ENCODE peak calls at places on chromosomes 7 and 10, in six cellular contexts. E is GM13976, V is lower leg skin, G is dorsolateral prefrontal cortex, R is glutamatergic neuron, X is B cell. T is an unnamed sample.

GRCh38 chr10:21771219-21771618 is 232.3 kb downstream of the DNAJC1 start:
- DNase-seq in E (no peak), V (no peak), G (no peak), R (no peak), X (no peak), T (no peak)

GRCh38 chr7:120180221-120180620 is 92.8 kb upstream of the KCND2 start:
- DNase-seq in E (no peak), V (no peak), G (no peak), R (no peak), X (no peak), T (no peak)

GRCh38 chr7:72170489-72170888 is 241.6 kb downstream of the CALN1 start:
- DNase-seq in E (no peak), V (peak), G (no peak), R (no peak), X (no peak), T (no peak)

GRCh38 chr7:96321041-96321669 is 743 bp downstream of the SLC25A13 start:
- DNase-seq in E (no peak), V (peak), G (peak), R (peak), X (no peak), T (no peak)

GRCh38 chr10:131805696-131806095 is 95.1 kb upstream of the PPP2R2D start:
- DNase-seq in E (no peak), V (no peak), G (no peak), R (no peak), X (no peak), T (no peak)

GRCh38 chr10:133196936-133197758 is 32.9 kb upstream of the UTF1 start:
- DNase-seq in E (no peak), V (no peak), G (no peak), R (peak), X (no peak), T (no peak)

GRCh38 chr7:157274991-157275427 is 61.8 kb upstream of the DNAJB6 start:
- DNase-seq in E (no peak), V (peak), G (peak), R (no peak), X (no peak), T (no peak)

GRCh38 chr10:67433276-67433675 is 262.7 kb downstream of the CTNNA3 start:
- DNase-seq in E (no peak), V (no peak), G (no peak), R (no peak), X (no peak), T (no peak)

GRCh38 chr10:12333382-12334185 is 15.8 kb upstream of the CAMK1D start:
- DNase-seq in E (peak), V (peak), G (no peak), R (no peak), X (peak), T (peak)

DNA sequence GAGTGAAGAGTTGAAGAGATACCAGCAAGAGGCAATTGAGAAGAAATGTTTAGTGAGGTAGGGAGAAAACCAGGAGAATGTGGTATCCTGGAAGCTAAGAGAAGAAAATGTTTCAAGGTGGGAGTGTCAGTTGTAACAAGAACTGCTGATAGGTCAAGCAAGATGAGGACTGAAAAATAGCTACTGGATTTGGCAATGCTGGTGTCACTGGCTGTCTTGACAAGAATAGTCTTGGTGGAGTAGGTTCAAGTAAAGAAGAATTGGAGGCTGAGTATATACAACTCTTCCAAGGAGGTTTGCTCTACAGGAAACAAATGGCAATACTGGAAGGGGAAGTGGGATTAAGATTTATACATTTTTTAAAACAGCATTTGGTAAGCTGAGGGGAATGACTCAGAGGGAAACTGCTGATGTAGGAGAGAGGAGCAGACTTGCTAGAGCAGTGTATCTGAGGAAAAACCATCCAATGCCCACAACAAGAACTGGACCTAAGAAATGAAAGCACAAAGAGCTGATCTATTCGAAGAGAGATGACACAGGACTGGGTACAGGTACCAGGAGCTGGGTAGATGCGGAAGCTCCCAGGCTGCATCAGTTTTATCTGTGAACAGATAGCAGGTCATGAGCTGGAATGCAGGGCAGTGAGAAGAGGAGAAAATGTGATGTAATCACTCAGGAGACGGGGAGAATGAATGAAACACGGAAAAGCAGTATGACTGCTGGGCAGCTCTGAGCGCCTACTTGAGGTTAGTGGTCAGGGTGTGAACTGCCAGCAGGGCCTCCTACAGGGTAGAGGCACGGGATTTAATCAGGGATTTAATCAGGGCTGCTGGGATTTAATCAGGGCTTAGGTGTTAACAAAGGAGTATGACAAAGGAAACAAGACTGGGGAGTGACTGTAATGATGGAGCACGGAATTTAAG is 34.5 kb downstream of the FAM25A start:
- DNase-seq in E (peak), V (no peak), G (no peak), R (no peak), X (no peak), T (no peak)
- TF ChIP-seq CTCF in E (no peak), V (no peak), G (peak), R (no peak), X (no peak), T (no peak)

DNA sequence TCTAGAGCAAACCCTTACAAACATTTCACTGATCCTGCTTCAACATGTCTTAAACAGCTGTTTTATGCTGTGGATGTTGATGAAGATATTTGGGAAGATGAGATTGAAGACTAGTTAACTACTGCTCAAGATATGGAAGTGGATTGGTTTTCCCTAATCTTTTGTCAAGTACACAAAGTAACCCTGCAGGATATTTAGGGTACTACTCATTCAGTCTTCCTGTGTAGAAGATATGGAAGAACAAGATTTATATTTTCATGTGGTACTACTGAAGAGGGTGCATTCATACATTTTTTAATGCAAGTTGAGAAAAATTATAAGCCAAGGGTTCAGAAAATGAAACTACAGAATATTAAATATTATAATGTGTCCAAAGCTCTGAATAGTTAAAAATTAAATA is 18.3 kb upstream of the TMEM140 start:
- DNase-seq in E (no peak), V (no peak), G (no peak), R (no peak), X (no peak), T (no peak)
- TF ChIP-seq CTCF in E (no peak), V (no peak), G (no peak), R (no peak), X (no peak), T (peak)

DNA sequence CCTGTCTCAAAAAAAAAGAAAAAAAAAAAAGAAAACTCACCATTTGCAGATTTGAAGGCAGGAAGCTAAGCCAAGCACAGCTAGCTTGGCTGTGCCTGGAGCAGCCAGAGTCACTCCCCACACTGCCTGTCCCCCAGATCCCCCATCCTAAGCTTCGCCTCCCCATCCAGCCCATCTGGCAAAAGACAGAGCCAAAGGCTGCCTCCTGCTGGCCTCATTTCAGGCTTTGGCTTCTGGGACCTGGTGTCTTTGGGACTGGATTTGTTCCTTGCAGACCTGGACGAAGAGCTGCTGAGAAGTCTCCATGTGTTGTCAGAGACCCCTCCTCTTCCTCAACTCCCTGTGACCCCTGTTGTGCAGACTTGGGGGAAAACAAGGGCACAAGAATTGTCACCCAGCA is 8.1 kb downstream of the ASL start:
- DNase-seq in E (no peak), V (no peak), G (no peak), R (no peak), X (no peak), T (no peak)
- TF ChIP-seq CTCF in E (no peak), V (no peak), G (no peak), R (no peak), X (no peak), T (no peak)

GRCh38 chr7:51064688-51065087 is 251.9 kb downstream of the COBL start:
- DNase-seq in E (no peak), V (no peak), G (no peak), R (no peak), X (no peak), T (no peak)

GRCh38 chr7:51059493-51059892 is 257.1 kb downstream of the COBL start:
- DNase-seq in E (no peak), V (no peak), G (no peak), R (no peak), X (no peak), T (no peak)

GRCh38 chr7:51058764-51059163 is 257.8 kb downstream of the COBL start:
- DNase-seq in E (no peak), V (no peak), G (no peak), R (no peak), X (no peak), T (no peak)

GRCh38 chr7:51062222-51062987 is 254.2 kb downstream of the COBL start:
- DNase-seq in E (no peak), V (peak), G (no peak), R (no peak), X (no peak), T (no peak)

DNA sequence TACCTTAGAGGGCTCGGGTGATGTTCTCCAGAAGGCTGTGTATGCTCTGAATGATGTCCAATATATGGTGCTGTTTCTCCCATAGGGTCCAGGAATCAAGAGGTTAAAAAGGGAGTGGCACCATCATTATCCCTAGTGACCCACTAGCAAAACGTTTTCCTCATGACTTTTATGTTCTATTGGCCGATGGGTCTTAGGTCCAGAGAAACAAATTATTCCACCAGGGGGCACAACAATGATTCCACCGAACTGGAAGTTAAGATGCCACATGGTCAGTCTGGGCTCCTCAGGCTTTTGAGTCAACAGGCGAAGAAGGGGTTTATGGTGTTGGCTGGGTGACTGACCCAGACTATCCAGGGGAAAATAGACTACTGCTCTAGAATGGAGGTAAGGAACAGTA is 256.1 kb downstream of the COBL start:
- DNase-seq in E (no peak), V (no peak), G (no peak), R (no peak), X (no peak), T (no peak)
- TF ChIP-seq CTCF in E (no peak), V (no peak), G (peak), R (no peak), X (no peak), T (peak)

GRCh38 chr7:151781161-151781845 is 95.6 kb downstream of the PRKAG2 start:
- DNase-seq in E (no peak), V (no peak), G (peak), R (no peak), X (no peak), T (no peak)

GRCh38 chr7:151784843-151785680 is 91.9 kb downstream of the PRKAG2 start:
- DNase-seq in E (no peak), V (no peak), G (peak), R (peak), X (no peak), T (no peak)

GRCh38 chr7:151783958-151784575 is 92.8 kb downstream of the PRKAG2 start:
- DNase-seq in E (no peak), V (no peak), G (no peak), R (peak), X (no peak), T (no peak)

GRCh38 chr7:151780626-151781025 is 96.3 kb downstream of the PRKAG2 start:
- DNase-seq in E (no peak), V (no peak), G (no peak), R (no peak), X (no peak), T (no peak)

DNA sequence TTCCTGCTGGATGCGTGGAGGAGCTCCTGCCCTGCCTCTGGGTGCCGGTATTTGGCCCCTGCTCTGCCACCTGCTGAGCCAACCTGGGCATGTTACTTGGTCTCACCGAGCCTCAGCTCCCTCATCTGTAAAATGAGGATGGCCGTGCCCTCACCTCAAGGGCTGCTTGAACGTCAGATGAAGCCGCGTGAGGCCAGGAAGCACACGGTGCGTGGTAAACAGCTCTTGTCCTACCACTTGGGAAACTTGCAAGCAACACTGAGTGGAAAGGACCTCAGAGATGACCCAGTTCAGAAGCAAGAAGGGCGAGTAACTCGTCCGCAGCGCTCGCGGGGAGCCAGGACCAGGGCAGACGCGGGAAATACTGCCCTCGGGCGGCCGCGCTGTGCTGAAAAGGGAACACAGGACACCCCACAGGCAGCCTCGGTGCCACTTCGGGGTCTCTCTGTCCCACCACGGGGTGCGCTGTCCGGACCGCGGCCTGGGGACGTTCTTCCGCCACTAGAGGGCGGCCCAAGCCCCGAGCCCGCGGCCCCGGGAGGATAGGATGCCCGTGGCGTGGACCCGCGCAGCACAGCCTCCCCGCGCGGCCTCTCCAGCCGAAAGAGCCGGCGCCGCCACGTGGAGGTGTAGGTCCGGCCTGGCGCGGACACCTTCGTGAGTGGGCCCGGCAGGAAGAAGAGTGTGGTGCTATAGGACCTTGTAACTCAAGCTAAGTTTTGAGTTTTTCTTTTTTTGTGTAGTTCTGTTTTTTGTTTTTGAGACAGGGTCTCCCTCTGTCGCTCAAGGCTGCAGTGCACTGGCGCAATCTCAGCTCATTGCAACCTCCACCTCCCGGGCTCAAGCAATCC is 94.1 kb downstream of the PRKAG2 start:
- DNase-seq in E (peak), V (peak), G (peak), R (peak), X (peak), T (peak)
- TF ChIP-seq CTCF in E (peak), V (no peak), G (peak), R (peak), X (peak), T (peak)

GRCh38 chr7:151351027-151351426 is 9.4 kb downstream of the NUB1 start:
- DNase-seq in E (no peak), V (no peak), G (no peak), R (peak), X (peak), T (no peak)
- TF ChIP-seq CTCF in E (peak), V (no peak), G (no peak), R (peak), X (no peak), T (no peak)